ENCODE peak calls at places on chromosomes 3 and 15, in five cellular contexts. H is NCI-H1092, X is A172, J is GM12865, Q is non-pigmented ciliary epithelial cell. P is an unnamed sample.

GRCh38 chr3:10627884-10628572 is 122.6 kb upstream of the ATP2B2 start:
- DNase-seq in H (no peak), J (no peak), X (peak), Q (no peak), P (no peak)

GRCh38 chr3:126683506-126683905 is 20.5 kb upstream of the CHCHD6 start:
- DNase-seq in H (no peak), J (no peak), Q (no peak), X (no peak), P (no peak)

GRCh38 chr3:187943677-187944390 is 198.6 kb upstream of the BCL6 start:
- DNase-seq in X (no peak), J (no peak), Q (no peak), H (no peak), P (no peak)

GRCh38 chr15:65460948-65461347 is 38.2 kb upstream of the IGDCC4 start:
- DNase-seq in H (no peak), J (peak), Q (no peak), X (peak), P (peak)

GRCh38 chr15:76289582-76289981 is 21.7 kb downstream of the ETFA start:
- DNase-seq in H (no peak), Q (no peak), J (no peak), X (no peak), P (no peak)

GRCh38 chr3:40213556-40213955 is 96.0 kb upstream of the EIF1B start:
- DNase-seq in H (no peak), J (no peak), Q (no peak), X (no peak), P (no peak)

GRCh38 chr3:177622520-177622919 is 425.2 kb upstream of the TBL1XR1 start:
- DNase-seq in H (no peak), J (no peak), X (no peak), Q (no peak), P (peak)

GRCh38 chr3:159846255-159846654 is 142.4 kb upstream of the IL12A start:
- DNase-seq in X (no peak), H (no peak), J (no peak), Q (no peak), P (no peak)

GRCh38 chr15:25065876-25066275 is 111.1 kb downstream of the SNRPN start:
- DNase-seq in H (no peak), Q (no peak), X (no peak), J (no peak), P (no peak)

GRCh38 chr3:153373571-153373970 is 211.5 kb downstream of the RAP2B start:
- DNase-seq in X (no peak), H (no peak), J (peak), Q (no peak), P (no peak)

GRCh38 chr3:9715127-9715526 is 11.5 kb downstream of the CPNE9 start:
- DNase-seq in X (peak), Q (no peak), J (no peak), H (no peak), P (no peak)

GRCh38 chr3:187044871-187045552 is 94.3 kb downstream of the RPL39L start:
- DNase-seq in Q (no peak), H (no peak), J (no peak), X (no peak), P (no peak)

GRCh38 chr3:115576325-115576724 is 47.0 kb upstream of the GAP43 start:
- DNase-seq in J (no peak), Q (no peak), X (no peak), H (no peak), P (no peak)

GRCh38 chr15:101175396-101175795 is 76.5 kb downstream of the CHSY1 start:
- DNase-seq in X (no peak), H (no peak), J (no peak), Q (no peak), P (no peak)

GRCh38 chr3:77081240-77081661 is 41.4 kb downstream of the ROBO2 start:
- DNase-seq in Q (peak), H (peak), X (no peak), J (no peak), P (peak)

GRCh38 chr3:85592256-85592655 is 633.5 kb downstream of the CADM2 start:
- DNase-seq in H (no peak), J (no peak), X (no peak), Q (no peak), P (no peak)

GRCh38 chr3:65951836-65952505 is 86.7 kb downstream of the MAGI1 start:
- DNase-seq in Q (no peak), X (no peak), H (no peak), J (no peak), P (no peak)

GRCh38 chr3:113615976-113616375 is 80.5 kb downstream of the USF3 start:
- DNase-seq in Q (no peak), H (no peak), J (no peak), X (no peak), P (no peak)

GRCh38 chr3:183579967-183580720 is 24.6 kb upstream of the KLHL6 start:
- DNase-seq in Q (no peak), H (no peak), X (no peak), J (no peak), P (no peak)

GRCh38 chr3:134934933-134935332 is 139.9 kb downstream of the EPHB1 start:
- DNase-seq in J (no peak), H (no peak), Q (no peak), X (no peak), P (no peak)

GRCh38 chr15:64857421-64857820 is 15.7 kb downstream of the PLEKHO2 start:
- DNase-seq in H (no peak), Q (no peak), J (no peak), X (peak), P (no peak)

GRCh38 chr3:187261541-187261969 is 30.0 kb downstream of the MASP1 start:
- DNase-seq in H (no peak), Q (peak), J (no peak), X (no peak), P (no peak)

GRCh38 chr15:31280037-31280830 is 46.4 kb upstream of the KLF13 start:
- DNase-seq in X (no peak), Q (no peak), J (no peak), H (peak), P (peak)